ENCODE peak calls at places on chromosomes 11 and 22, in four cellular contexts. R is Ammon's horn, O is GM23248, M is GM18507. C is an unnamed sample.

GRCh38 chr22:22316589-22316988 is 72.0 kb downstream of the VPREB1 start:
- DNase-seq in R (no peak), O (no peak), M (no peak), C (no peak)

GRCh38 chr22:46553189-46553588 is 15.8 kb upstream of the CELSR1 start:
- DNase-seq in R (no peak), O (no peak), M (no peak), C (no peak)

GRCh38 chr11:130677486-130678153 is 229.2 kb downstream of the ADAMTS15 start:
- DNase-seq in R (no peak), O (peak), M (no peak), C (peak)

GRCh38 chr11:100574894-100575769 is 112.0 kb upstream of the ARHGAP42 start:
- DNase-seq in R (peak), O (peak), M (no peak), C (peak)

GRCh38 chr11:99142237-99142636 is 121.5 kb downstream of the CNTN5 start:
- DNase-seq in R (no peak), O (no peak), M (no peak), C (no peak)

GRCh38 chr22:21933899-21934298 is 18.7 kb downstream of the PPM1F start:
- DNase-seq in R (peak), O (no peak), M (no peak), C (no peak)

GRCh38 chr11:66967670-66968425 is 7.3 kb upstream of the C11orf86 start:
- DNase-seq in R (no peak), O (peak), M (no peak), C (peak)

GRCh38 chr11:129013737-129014475 is 71.2 kb upstream of the TP53AIP1 start:
- DNase-seq in R (no peak), O (no peak), M (no peak), C (no peak)

GRCh38 chr22:47298017-47298820 is 535.8 kb downstream of the TBC1D22A start:
- DNase-seq in R (no peak), O (no peak), M (no peak), C (no peak)

GRCh38 chr22:20080776-20081654 is 974 bp downstream of the DGCR8 start:
- DNase-seq in R (no peak), O (peak), M (no peak), C (peak)

GRCh38 chr11:61359541-61359940 is 2.1 kb downstream of the CYB561A3 start:
- DNase-seq in R (no peak), O (no peak), M (no peak), C (no peak)

GRCh38 chr11:46247664-46248063 is 29.8 kb upstream of the CREB3L1 start:
- DNase-seq in R (no peak), O (peak), M (no peak), C (peak)

GRCh38 chr11:77071671-77072605 is 5.2 kb downstream of the CAPN5 start:
- DNase-seq in R (no peak), O (peak), M (no peak), C (peak)

GRCh38 chr22:26918236-26918635 is 260.8 kb downstream of the MIAT start:
- DNase-seq in R (no peak), O (no peak), M (no peak), C (no peak)

GRCh38 chr22:26323013-26323412 is 106.0 kb upstream of the ASPHD2 start:
- DNase-seq in R (no peak), O (peak), M (no peak), C (peak)

GRCh38 chr11:2885017-2885675 is 429 bp downstream of the CDKN1C start:
- DNase-seq in R (peak), O (peak), M (no peak), C (peak)

GRCh38 chr22:42834177-42834949 is 22.7 kb downstream of the ARFGAP3 start:
- DNase-seq in R (no peak), O (no peak), M (no peak), C (no peak)

GRCh38 chr11:58645854-58646253 is 23.4 kb downstream of the CNTF start:
- DNase-seq in R (no peak), O (no peak), M (no peak), C (no peak)

GRCh38 chr11:64117763-64118459 is 48.0 kb downstream of the MACROD1 start:
- DNase-seq in R (no peak), O (no peak), M (no peak), C (no peak)

GRCh38 chr11:640021-640706 is 3.1 kb downstream of the DRD4 start:
- DNase-seq in R (no peak), O (no peak), M (no peak), C (no peak)